ENCODE peak calls at places on chromosomes 6 and 20, in ten cellular contexts. T is ELR; D is SW480; H is BE2C; J is T-helper 2 cell; Q is activated CD8-positive, alpha-beta T cell treated with anti-CD3 and anti-CD28 coated beads for 36 hours; G is T-helper 1 cell; V is PC-3; B is neural progenitor cell; Z is HFF-Myc. C is an unnamed sample.

GRCh38 chr20:25863536-25864325 is 167.1 kb upstream of the ZNF337 start:
- DNase-seq in V (peak; percentile 34), D (peak; percentile 53), T (peak; percentile 45), Q (no peak), B (peak; percentile 45), H (no peak), Z (no peak), G (no peak), J (no peak), C (peak; percentile 28)

GRCh38 chr20:47191074-47191673 is 165.3 kb downstream of the ZMYND8 start:
- DNase-seq in B (no peak), H (no peak), Z (no peak), G (no peak), J (no peak), D (peak; percentile 79), Q (no peak), V (peak; percentile 90), T (peak; percentile 72), C (no peak)

GRCh38 chr6:131636880-131637792 is at the start of gene ENPP3:
- DNase-seq in J (no peak), Z (no peak), V (no peak), G (no peak), D (no peak), Q (no peak), H (no peak), B (no peak), T (no peak), C (no peak)

GRCh38 chr20:25353368-25353753 is 37.3 kb downstream of the ABHD12 start:
- DNase-seq in T (no peak), D (no peak), Q (no peak), V (no peak), H (no peak), J (no peak), Z (no peak), G (no peak), B (no peak), C (no peak)

GRCh38 chr6:52929321-52930164 is 20.0 kb upstream of the GSTA3 start:
- DNase-seq in V (peak; percentile 96), Q (no peak), T (peak; percentile 96), H (peak; percentile 85), Z (peak; percentile 30), D (peak; percentile 13), G (no peak), J (no peak), B (no peak), C (no peak)

GRCh38 chr6:131488780-131489179 is 84.2 kb upstream of the ARG1 start:
- DNase-seq in D (no peak), J (no peak), T (peak; percentile 41), Z (no peak), B (no peak), Q (no peak), V (no peak), H (no peak), G (no peak), C (no peak)

GRCh38 chr20:19981091-19981490 is 36.1 kb upstream of the NAA20 start:
- DNase-seq in Q (no peak), H (peak; percentile 27), J (no peak), Z (no peak), V (peak; percentile 64), B (no peak), T (peak; percentile 69), D (peak; percentile 94), G (no peak), C (no peak)

GRCh38 chr6:11428351-11428750 is 109.2 kb upstream of the TMEM170B start:
- DNase-seq in G (no peak), T (peak; percentile 30), B (no peak), V (no peak), D (no peak), J (no peak), Q (no peak), Z (no peak), H (no peak), C (no peak)

GRCh38 chr6:158803733-158804143 is 15.4 kb downstream of the EZR start:
- DNase-seq in G (peak; percentile 53), V (peak; percentile 81), Z (no peak), B (peak; percentile 7), Q (peak; percentile 69), D (no peak), J (no peak), H (no peak), T (peak; percentile 50), C (peak; percentile 62)

C was measured in ureter.